ENCODE peak calls at places on chromosomes 4 and X, in five cellular contexts. W, H, R, C and Z are unnamed samples.

GRCh38 chrX:125205918-125206665 is 113.6 kb upstream of the TEX13C start:
- DNase-seq in H (peak), R (peak), C (peak), W (no peak), Z (peak)

GRCh38 chr4:166174717-166175510 is 301.9 kb downstream of the TLL1 start:
- DNase-seq in C (no peak), R (no peak), H (no peak), W (no peak), Z (no peak)

GRCh38 chr4:155999743-156000142 is 46.1 kb upstream of the CTSO start:
- DNase-seq in W (no peak), R (peak), C (peak), H (no peak), Z (peak)

GRCh38 chrX:49172280-49172780 is 632 bp downstream of the PLP2 start:
- DNase-seq in R (no peak), W (peak), C (peak), H (peak), Z (peak)

GRCh38 chr4:158446106-158446505 is 75.6 kb upstream of the RXFP1 start:
- DNase-seq in R (no peak), C (no peak), W (no peak), H (peak), Z (no peak)

GRCh38 chrX:34884693-34885277 is 57.8 kb upstream of the FAM47B start:
- DNase-seq in R (no peak), H (peak), C (peak), W (no peak), Z (no peak)

GRCh38 chr4:98421106-98421505 is 159.9 kb downstream of the RAP1GDS1 start:
- DNase-seq in C (no peak), W (no peak), R (no peak), H (peak), Z (no peak)

GRCh38 chr4:111400736-111401135 is 744.5 kb upstream of the FAM241A start:
- DNase-seq in C (peak), W (no peak), H (peak), R (no peak), Z (no peak)

GRCh38 chr4:154399259-154399974 is 92.2 kb downstream of the DCHS2 start:
- DNase-seq in H (peak), R (peak), W (no peak), C (peak), Z (peak)

GRCh38 chr4:121462660-121463261 is 81.9 kb upstream of the QRFPR start:
- DNase-seq in C (peak), R (peak), W (peak), H (peak), Z (peak)

GRCh38 chr4:135177323-135177722 is 975.7 kb upstream of the PABPC4L start:
- DNase-seq in H (no peak), R (no peak), C (no peak), W (no peak), Z (peak)

GRCh38 chr4:55545133-55545532 is 1.6 kb downstream of the CLOCK start:
- DNase-seq in C (no peak), W (no peak), H (peak), R (peak), Z (peak)
- H3K4me3 ChIP-seq in C (peak), W (peak), H (peak), R (peak), Z (peak)

DNA sequence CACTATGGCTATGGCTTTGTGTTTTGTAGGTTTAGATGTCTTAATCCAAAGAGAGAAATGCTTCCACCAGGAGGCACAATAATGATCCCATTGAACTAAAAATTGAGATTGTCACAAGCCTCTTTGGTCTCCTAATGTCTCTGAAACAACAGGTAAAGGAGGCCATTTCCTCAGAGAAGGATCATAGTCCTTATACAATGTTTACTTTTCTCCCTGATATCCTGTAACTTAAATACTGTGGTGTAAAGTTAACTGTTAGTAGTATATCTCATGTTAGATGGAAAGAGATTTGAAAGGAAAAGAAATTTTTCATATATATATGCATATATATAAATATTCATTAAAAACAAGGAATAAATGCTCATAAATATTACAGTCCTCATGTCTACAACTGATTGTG is 1230.5 kb downstream of the PCDH18 start:
- DNase-seq in W (no peak), H (no peak), C (no peak), R (no peak), Z (no peak)
- TF ChIP-seq EZH2phosphoT487 in W (no peak), H (no peak), C (no peak), R (no peak), Z (no peak)

GRCh38 chrX:154732421-154733071 is 18.3 kb downstream of the GAB3 start:
- DNase-seq in W (no peak), C (no peak), R (no peak), H (peak), Z (no peak)
- H3K4me3 ChIP-seq in W (no peak), C (no peak), R (no peak), H (peak), Z (no peak)

GRCh38 chr4:3291411-3291968 is 1.3 kb upstream of the RGS12 start:
- DNase-seq in C (peak), H (no peak), R (peak), W (no peak), Z (peak)

GRCh38 chr4:3290889-3291321 is 1.9 kb upstream of the RGS12 start:
- DNase-seq in W (no peak), R (no peak), H (no peak), C (no peak), Z (no peak)

GRCh38 chr4:3290476-3290875 is 2.3 kb upstream of the RGS12 start:
- DNase-seq in R (no peak), C (no peak), H (no peak), W (no peak), Z (no peak)

GRCh38 chr4:3292571-3293409 is at the start of gene RGS12:
- DNase-seq in W (peak), H (peak), R (peak), C (peak), Z (peak)

GRCh38 chr4:3291969-3292570 is 751 bp upstream of the RGS12 start:
- DNase-seq in W (peak), R (peak), H (peak), C (peak), Z (peak)
- TF ChIP-seq EZH2phosphoT487 in W (no peak), R (peak), H (no peak), C (no peak), Z (no peak)

GRCh38 chr4:183718876-183719275 is 59.8 kb downstream of the TRAPPC11 start:
- DNase-seq in R (no peak), H (no peak), W (no peak), C (no peak), Z (no peak)

GRCh38 chr4:183716302-183716701 is 57.2 kb downstream of the TRAPPC11 start:
- DNase-seq in W (no peak), R (no peak), C (no peak), H (no peak), Z (no peak)

GRCh38 chr4:183723561-183724228 is 64.6 kb downstream of the TRAPPC11 start:
- DNase-seq in C (no peak), H (no peak), R (no peak), W (no peak), Z (no peak)

GRCh38 chr4:183722738-183723560 is 63.9 kb downstream of the TRAPPC11 start:
- DNase-seq in W (no peak), R (peak), H (peak), C (peak), Z (peak)

DNA sequence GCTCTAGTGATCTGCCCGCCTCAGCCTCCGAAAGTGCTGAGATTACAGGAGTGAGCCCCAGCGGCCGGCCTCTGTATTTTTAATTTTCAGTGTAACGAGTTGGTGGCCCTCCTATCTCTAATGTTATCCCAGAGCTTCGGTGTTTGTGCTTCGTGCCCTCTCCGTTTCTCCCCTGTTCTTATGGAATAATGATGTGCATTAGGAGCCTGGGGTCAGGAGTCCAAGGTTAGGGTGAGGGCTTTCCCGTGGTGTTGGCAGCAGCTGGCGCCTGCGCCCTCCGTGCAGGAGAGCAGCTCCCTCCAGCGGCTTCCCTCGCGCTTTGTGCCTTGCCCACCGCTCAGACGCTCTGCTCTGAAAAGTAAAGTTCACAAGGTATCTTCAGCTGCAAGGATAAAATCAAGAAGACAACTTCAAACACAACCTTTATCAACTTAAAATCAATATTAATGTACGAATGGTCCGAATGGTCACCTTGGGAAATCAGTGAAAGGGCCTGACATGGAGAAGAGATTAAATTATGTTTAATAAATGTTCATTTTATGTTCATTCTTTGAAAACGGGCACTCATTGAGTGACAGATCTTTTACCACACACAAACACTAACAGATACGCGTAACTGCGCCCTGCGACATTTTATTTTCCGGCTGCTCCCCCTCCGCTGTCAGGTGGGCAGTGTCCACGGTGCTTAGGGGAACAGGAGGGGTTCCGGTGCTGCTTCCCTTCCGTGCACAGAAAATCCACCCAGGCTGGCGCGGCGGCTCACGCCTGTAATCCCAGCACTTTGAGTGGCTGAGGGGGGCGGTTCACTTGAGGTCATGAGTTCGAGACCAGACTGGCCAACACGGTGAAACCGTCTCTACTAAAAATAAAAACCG is 62.4 kb downstream of the TRAPPC11 start:
- DNase-seq in C (peak), H (peak), R (peak), W (no peak), Z (peak)
- H3K4me3 ChIP-seq in C (no peak), H (peak), R (no peak), W (no peak), Z (no peak)

GRCh38 chr4:3700223-3700622 is 66.0 kb upstream of the ADRA2C start:
- DNase-seq in R (no peak), C (no peak), H (no peak), W (no peak), Z (no peak)
- TF ChIP-seq EZH2phosphoT487 in R (no peak), C (no peak), H (no peak), W (no peak), Z (no peak)

GRCh38 chr4:41506071-41506470 is 31.9 kb upstream of the LIMCH1 start:
- DNase-seq in W (no peak), C (no peak), R (no peak), H (peak), Z (no peak)

GRCh38 chr4:41505161-41505653 is 32.8 kb upstream of the LIMCH1 start:
- DNase-seq in C (no peak), W (no peak), H (peak), R (no peak), Z (no peak)

GRCh38 chr4:41509411-41510008 is 28.4 kb upstream of the LIMCH1 start:
- DNase-seq in W (no peak), R (no peak), C (no peak), H (no peak), Z (no peak)

GRCh38 chr4:41507292-41507933 is 30.5 kb upstream of the LIMCH1 start:
- DNase-seq in H (peak), C (no peak), R (no peak), W (no peak), Z (no peak)

GRCh38 chr4:41504167-41504566 is 33.8 kb upstream of the LIMCH1 start:
- DNase-seq in H (no peak), C (no peak), R (peak), W (no peak), Z (no peak)
- H3K4me3 ChIP-seq in H (no peak), C (no peak), R (no peak), W (no peak), Z (no peak)

GRCh38 chr4:124334119-124334518 is 378.4 kb downstream of the ANKRD50 start:
- DNase-seq in R (peak), W (peak), C (peak), H (peak), Z (peak)
- TF ChIP-seq EZH2phosphoT487 in R (no peak), W (no peak), C (no peak), H (no peak), Z (no peak)